ENCODE peak calls at places on chromosomes 13 and 19, in six cellular contexts. Q is keratinocyte, T is stomach, F is cardiac muscle cell, A is lower leg skin, Y is AG09309. J is an unnamed sample.

GRCh38 chr19:14517446-14517839 is 754 bp downstream of the DNAJB1 start:
- DNase-seq in T (no peak), Q (no peak), Y (no peak), F (peak), A (no peak), J (no peak)

GRCh38 chr13:90302113-90302512 is 1045.4 kb upstream of the MIR17HG start:
- DNase-seq in Q (no peak), T (no peak), A (no peak), F (peak), Y (peak), J (peak)

GRCh38 chr13:108777421-108778420 is 148.3 kb downstream of the MYO16 start:
- DNase-seq in F (no peak), A (no peak), T (no peak), Y (no peak), Q (no peak), J (no peak)

GRCh38 chr13:50365683-50366391 is 350.6 kb downstream of the KCNRG start:
- DNase-seq in T (no peak), Y (no peak), F (no peak), A (no peak), Q (no peak), J (peak)

GRCh38 chr13:34675626-34676025 is 266.4 kb upstream of the NBEA start:
- DNase-seq in Y (no peak), T (no peak), F (peak), A (no peak), Q (no peak), J (no peak)

GRCh38 chr13:37640499-37640898 is 41.9 kb upstream of the POSTN start:
- DNase-seq in Y (peak), F (peak), T (no peak), A (no peak), Q (no peak), J (peak)

GRCh38 chr19:8846819-8847218 is 14.6 kb downstream of the MBD3L1 start:
- DNase-seq in Y (no peak), A (no peak), Q (no peak), T (no peak), F (no peak), J (no peak)

GRCh38 chr19:4295972-4296771 is 6.0 kb downstream of the TMIGD2 start:
- DNase-seq in Q (no peak), T (peak), A (no peak), F (peak), Y (no peak), J (peak)

GRCh38 chr13:39335721-39336120 is 267.3 kb downstream of the LHFPL6 start:
- DNase-seq in T (no peak), Q (no peak), Y (no peak), F (no peak), A (no peak), J (no peak)

GRCh38 chr13:33318744-33319143 is 33.2 kb upstream of the STARD13 start:
- DNase-seq in Y (no peak), A (no peak), Q (no peak), F (no peak), T (no peak), J (peak)

GRCh38 chr19:19642506-19643157 is 825 bp downstream of the GMIP start:
- DNase-seq in Y (no peak), F (peak), Q (no peak), T (no peak), A (no peak), J (no peak)

GRCh38 chr19:23318143-23318542 is 67.9 kb upstream of the ZNF724 start:
- DNase-seq in F (no peak), Y (no peak), A (no peak), Q (no peak), T (no peak), J (peak)

GRCh38 chr19:16078311-16078758 is 2.0 kb downstream of the TPM4 start:
- DNase-seq in Q (no peak), F (no peak), Y (no peak), A (no peak), T (no peak), J (peak)

GRCh38 chr13:73254827-73255226 is 196.0 kb downstream of the KLF5 start:
- DNase-seq in Q (no peak), A (no peak), Y (no peak), F (no peak), T (no peak), J (peak)

GRCh38 chr19:13401388-13401787 is 104.9 kb downstream of the CACNA1A start:
- DNase-seq in T (no peak), F (peak), Q (peak), A (no peak), Y (no peak), J (peak)

GRCh38 chr19:12969292-12969988 is at the start of gene DAND5:
- DNase-seq in T (peak), A (no peak), Y (no peak), Q (no peak), F (no peak), J (no peak)

GRCh38 chr13:44452418-44452817 is 78.8 kb downstream of the SERP2 start:
- DNase-seq in Q (no peak), T (no peak), A (no peak), F (no peak), Y (no peak), J (no peak)

GRCh38 chr13:114128624-114129522 is 3.5 kb downstream of the RASA3 start:
- DNase-seq in F (peak), Q (no peak), A (peak), T (peak), Y (peak), J (peak)

GRCh38 chr19:41341669-41342490 is 11.8 kb downstream of the TGFB1 start:
- DNase-seq in T (peak), A (no peak), F (no peak), Q (no peak), Y (no peak), J (no peak)

GRCh38 chr19:33311326-33311682 is 9.0 kb upstream of the CEBPA start:
- DNase-seq in A (no peak), T (peak), Y (no peak), F (no peak), Q (no peak), J (no peak)

GRCh38 chr19:13056052-13056660 is 46.5 kb downstream of the LYL1 start:
- DNase-seq in A (peak), Q (peak), T (peak), Y (no peak), F (peak), J (peak)

GRCh38 chr13:32430018-32430747 is 2.3 kb upstream of the N4BP2L1 start:
- DNase-seq in Y (no peak), Q (no peak), T (no peak), F (no peak), A (no peak), J (no peak)

GRCh38 chr13:40343550-40344269 is 322.7 kb downstream of the FOXO1 start:
- DNase-seq in Q (no peak), F (no peak), A (no peak), Y (no peak), T (no peak), J (no peak)

GRCh38 chr13:99436013-99436412 is 65.3 kb upstream of the TM9SF2 start:
- DNase-seq in T (no peak), Q (no peak), F (no peak), A (no peak), Y (no peak), J (peak)

GRCh38 chr13:79995334-79995733 is 345.6 kb downstream of the SPRY2 start:
- DNase-seq in F (peak), T (no peak), Q (peak), A (no peak), Y (peak), J (peak)

GRCh38 chr19:4260605-4261191 is 13.8 kb downstream of the YJU2 start:
- DNase-seq in A (no peak), T (no peak), F (no peak), Q (no peak), Y (no peak), J (no peak)

GRCh38 chr19:5947435-5947834 is 30.5 kb downstream of the RANBP3 start:
- DNase-seq in F (peak), Q (no peak), A (peak), Y (no peak), T (peak), J (no peak)

GRCh38 chr19:11798391-11799296 is at the start of gene ZNF491:
- DNase-seq in Y (peak), Q (no peak), T (peak), A (peak), F (peak), J (peak)

GRCh38 chr13:79581870-79582315 is 100.9 kb downstream of the NDFIP2 start:
- DNase-seq in T (no peak), F (peak), Q (no peak), Y (no peak), A (peak), J (peak)

GRCh38 chr19:15417699-15418098 is 1.1 kb downstream of the AKAP8L start:
- DNase-seq in Q (no peak), A (no peak), F (peak), T (no peak), Y (no peak), J (peak)

GRCh38 chr19:3721131-3721899 is 13.1 kb downstream of the TJP3 start:
- DNase-seq in Y (peak), A (peak), Q (no peak), F (peak), T (peak), J (peak)

GRCh38 chr13:30702006-30702405 is 33.3 kb upstream of the ALOX5AP start:
- DNase-seq in F (no peak), Q (no peak), A (no peak), T (no peak), Y (no peak), J (no peak)

GRCh38 chr19:11693505-11694499 is 44.9 kb downstream of the ZNF823 start:
- DNase-seq in Q (peak), A (no peak), F (peak), Y (peak), T (no peak), J (peak)

GRCh38 chr19:3721900-3722442 is 13.8 kb downstream of the TJP3 start:
- DNase-seq in A (no peak), Y (no peak), T (no peak), Q (no peak), F (no peak), J (no peak)

GRCh38 chr13:81686877-81687276 is 1346.0 kb upstream of the SPRY2 start:
- DNase-seq in F (no peak), Y (no peak), T (no peak), Q (no peak), A (no peak), J (peak)

GRCh38 chr13:81714513-81714912 is 1373.6 kb upstream of the SPRY2 start:
- DNase-seq in Y (no peak), Q (no peak), A (no peak), F (no peak), T (no peak), J (peak)

GRCh38 chr13:43522788-43523187 is 264.0 kb downstream of the ENOX1 start:
- DNase-seq in A (no peak), Y (peak), Q (no peak), F (peak), T (no peak), J (no peak)

GRCh38 chr13:89113744-89114143 is 1442.6 kb downstream of the SLITRK5 start:
- DNase-seq in F (no peak), Y (no peak), Q (no peak), T (no peak), A (no peak), J (no peak)
- H3K4me3 ChIP-seq in F (no peak), Y (no peak), Q (no peak), T (no peak), A (no peak), J (no peak)

GRCh38 chr19:17293605-17294004 is 9.6 kb downstream of the ABHD8 start:
- DNase-seq in T (no peak), F (no peak), A (no peak), Q (no peak), Y (no peak), J (no peak)

GRCh38 chr19:17294051-17294891 is 9.0 kb downstream of the ABHD8 start:
- DNase-seq in F (no peak), T (no peak), Y (no peak), Q (no peak), A (no peak), J (peak)

GRCh38 chr19:17292301-17293074 is 10.7 kb downstream of the ABHD8 start:
- DNase-seq in T (peak), F (peak), Q (no peak), Y (no peak), A (peak), J (peak)

GRCh38 chr19:17296976-17297375 is 6.2 kb downstream of the ABHD8 start:
- DNase-seq in T (no peak), F (no peak), A (no peak), Q (no peak), Y (no peak), J (peak)

GRCh38 chr19:17296278-17296677 is 6.9 kb downstream of the ABHD8 start:
- DNase-seq in T (no peak), F (no peak), A (no peak), Y (no peak), Q (no peak), J (peak)
- TF ChIP-seq CTCF in T (no peak), F (no peak), A (no peak), Y (no peak), Q (no peak), J (peak)

DNA sequence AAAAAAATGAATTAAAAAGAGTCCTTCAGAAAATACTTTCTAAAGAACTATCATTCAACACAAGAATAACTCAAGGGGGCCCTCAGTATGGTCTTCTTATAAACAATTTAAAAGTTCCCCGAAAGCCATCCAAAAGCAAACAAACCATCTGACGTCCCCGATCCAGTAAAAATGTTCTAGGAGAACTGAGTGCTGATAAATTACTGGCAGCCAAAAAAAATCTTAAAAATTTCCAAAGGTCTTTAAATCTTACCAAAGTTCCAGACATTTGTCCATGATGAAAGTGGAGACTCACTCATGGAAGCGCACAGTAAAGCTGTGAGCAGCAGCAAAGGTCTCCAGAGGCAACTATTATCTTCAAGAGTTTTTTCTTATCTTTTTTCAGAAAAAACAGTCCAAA is 85.6 kb downstream of the COL4A1 start:
- DNase-seq in F (no peak), A (no peak), Y (no peak), Q (no peak), T (no peak), J (no peak)
- H3K4me3 ChIP-seq in F (no peak), A (no peak), Y (no peak), Q (no peak), T (no peak), J (no peak)

GRCh38 chr19:43525836-43526771 is 897 bp downstream of the ETHE1 start:
- DNase-seq in F (no peak), Q (no peak), T (peak), Y (no peak), A (no peak), J (peak)

GRCh38 chr19:43532571-43532961 is 422 bp upstream of the ZNF575 start:
- DNase-seq in Y (no peak), A (peak), Q (no peak), F (no peak), T (peak), J (no peak)

GRCh38 chr19:43526884-43527859 is at the start of gene ETHE1:
- DNase-seq in T (peak), F (peak), Q (no peak), A (peak), Y (no peak), J (peak)

GRCh38 chr19:43524922-43525835 is 1.8 kb downstream of the ETHE1 start:
- DNase-seq in F (peak), Y (no peak), T (peak), Q (no peak), A (peak), J (peak)

DNA sequence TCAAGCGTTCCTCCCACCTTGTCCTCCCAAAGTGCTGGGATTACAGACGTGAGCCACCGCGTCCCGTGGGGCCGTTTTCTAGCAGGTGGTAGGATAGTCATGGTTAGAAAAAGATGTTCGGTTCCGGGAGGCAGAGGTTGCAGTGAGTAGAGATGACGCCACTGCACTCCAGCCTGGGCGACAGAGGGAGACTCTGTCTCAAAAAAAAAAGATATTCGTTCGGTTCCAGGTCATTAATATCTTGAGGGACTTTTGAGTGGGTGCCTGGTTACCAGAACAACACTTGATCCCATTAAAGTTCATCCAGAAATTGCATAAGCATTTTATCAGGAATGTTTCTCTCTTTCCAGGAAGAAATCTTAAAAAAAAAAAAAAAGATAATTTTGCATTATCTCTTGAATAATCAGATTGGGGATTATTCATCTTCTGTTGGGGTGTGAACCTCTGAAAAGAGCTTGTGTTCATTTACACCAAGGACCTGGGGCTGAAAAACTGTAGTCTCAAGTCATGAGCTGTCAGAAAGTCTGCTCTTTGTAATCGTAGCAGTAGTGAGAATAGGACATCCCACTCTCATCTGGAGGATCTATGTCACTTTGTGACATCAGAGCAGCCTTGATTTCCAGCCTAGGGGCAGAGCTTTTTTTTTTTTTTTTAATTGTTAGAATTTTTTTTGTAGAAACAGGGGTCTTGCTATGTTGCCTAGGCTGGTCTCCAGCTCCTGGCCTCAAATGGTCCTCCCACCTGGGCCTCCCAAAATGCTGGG is 1.0 kb upstream of the ETHE1 start:
- DNase-seq in A (no peak), Y (no peak), F (no peak), Q (no peak), T (no peak), J (peak)
- TF ChIP-seq CTCF in A (no peak), Y (no peak), F (no peak), Q (no peak), T (no peak), J (no peak)

DNA sequence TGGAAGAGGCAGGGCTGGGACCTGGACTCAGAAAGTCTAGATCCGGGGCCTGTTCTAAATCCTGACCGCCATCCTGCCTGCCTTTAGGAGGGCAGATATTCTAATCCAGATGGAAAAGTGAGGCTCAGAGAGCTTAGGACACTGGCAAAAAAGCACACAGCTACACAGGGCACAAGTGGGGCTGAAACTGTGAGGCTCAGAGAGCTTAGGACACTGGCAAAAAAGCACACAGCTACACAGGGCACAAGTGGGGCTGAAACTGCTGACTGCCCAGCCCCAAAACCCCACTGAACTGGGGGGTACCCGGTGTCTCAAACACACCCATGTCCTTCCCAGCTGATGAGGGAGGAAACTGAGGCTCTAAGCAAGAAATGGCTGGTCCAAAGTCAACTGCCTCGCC is 2.0 kb downstream of the AKT1S1 start:
- DNase-seq in Y (no peak), Q (no peak), F (no peak), A (no peak), T (no peak), J (no peak)
- H3K4me3 ChIP-seq in Y (peak), Q (peak), F (peak), A (no peak), T (no peak), J (peak)

GRCh38 chr19:42343344-42344110 is 18.1 kb downstream of the MEGF8 start:
- DNase-seq in F (no peak), A (no peak), T (no peak), Y (no peak), Q (no peak), J (no peak)
- TF ChIP-seq CTCF in F (no peak), A (no peak), T (no peak), Y (peak), Q (no peak), J (no peak)

DNA sequence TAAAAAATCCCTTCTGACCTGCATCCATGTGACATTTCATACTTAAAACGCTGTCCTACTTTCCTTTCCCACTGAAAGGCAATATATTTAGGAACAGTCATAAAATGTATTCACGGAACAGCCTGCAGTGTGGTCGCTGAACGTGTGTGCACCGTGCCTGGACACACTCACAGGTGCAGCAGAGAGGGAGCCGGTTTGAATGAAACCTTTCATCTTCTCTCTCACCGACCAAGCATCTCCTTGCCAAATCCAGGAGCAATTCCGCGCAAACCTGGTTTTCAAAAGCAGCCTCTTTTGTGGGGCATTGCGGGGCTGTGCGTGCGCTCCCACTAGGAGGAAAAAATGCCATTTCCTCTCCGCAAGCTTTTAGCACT is 1.0 kb downstream of the DCLK1 start:
- DNase-seq in Q (no peak), A (no peak), T (no peak), Y (no peak), F (no peak), J (no peak)
- H3K4me3 ChIP-seq in Q (no peak), A (peak), T (peak), Y (peak), F (peak), J (no peak)